ENCODE peak calls at places on chromosomes 16 and 17, in seven cellular contexts. E is cardiac fibroblast; A is H1; D is stomach; P is hepatocyte; T is left ventricle myocardium inferior; Z is Jurkat, Clone E6-1. C is an unnamed sample.

GRCh38 chr17:50661348-50661747 is 26.7 kb downstream of the ABCC3 start:
- DNase-seq in T (no peak), E (no peak), D (no peak), P (no peak), Z (no peak), A (no peak), C (no peak)

GRCh38 chr17:60630352-60630751 is 30.4 kb downstream of the PPM1D start:
- DNase-seq in P (no peak), Z (no peak), D (no peak), T (peak), A (no peak), E (peak), C (no peak)

GRCh38 chr16:58280146-58280845 is 14.5 kb downstream of the PRSS54 start:
- DNase-seq in E (no peak), A (no peak), Z (no peak), P (no peak), T (no peak), D (no peak), C (no peak)

GRCh38 chr17:29103341-29103740 is 60.4 kb downstream of the PIPOX start:
- DNase-seq in E (no peak), P (no peak), Z (no peak), A (no peak), D (no peak), T (no peak), C (no peak)

GRCh38 chr17:79981661-79982101 is 54.0 kb downstream of the TBC1D16 start:
- DNase-seq in P (no peak), Z (no peak), D (no peak), T (no peak), A (no peak), E (no peak), C (no peak)

GRCh38 chr17:64213995-64214507 is 49.0 kb downstream of the TEX2 start:
- DNase-seq in E (peak), T (no peak), A (no peak), D (no peak), P (no peak), Z (no peak), C (no peak)

GRCh38 chr17:67608691-67609090 is 109.0 kb upstream of the NOL11 start:
- DNase-seq in D (no peak), T (no peak), A (no peak), Z (no peak), P (no peak), E (peak), C (no peak)

GRCh38 chr16:81904320-81904719 is 107.0 kb downstream of the SDR42E1 start:
- DNase-seq in D (no peak), A (no peak), P (no peak), E (no peak), T (no peak), Z (no peak), C (no peak)

GRCh38 chr16:88750854-88751253 is 34.2 kb downstream of the PIEZO1 start:
- DNase-seq in D (no peak), P (no peak), A (no peak), Z (no peak), E (no peak), T (no peak), C (no peak)

GRCh38 chr17:39813631-39814030 is 50.5 kb downstream of the IKZF3 start:
- DNase-seq in D (no peak), P (no peak), A (no peak), T (no peak), Z (peak), E (no peak), C (no peak)

GRCh38 chr17:39209317-39210092 is 9.4 kb downstream of the RPL19 start:
- DNase-seq in Z (no peak), E (peak), A (no peak), D (peak), T (peak), P (peak), C (no peak)

GRCh38 chr17:59753522-59754467 is 46.3 kb downstream of the VMP1 start:
- DNase-seq in A (no peak), E (peak), D (no peak), T (no peak), Z (peak), P (peak), C (peak)

GRCh38 chr17:16917995-16918394 is 53.9 kb downstream of the TNFRSF13B start:
- DNase-seq in Z (no peak), D (peak), P (no peak), T (peak), A (no peak), E (no peak), C (no peak)

GRCh38 chr17:19508327-19508867 is 25.3 kb upstream of the SLC47A1 start:
- DNase-seq in Z (peak), P (peak), D (no peak), E (no peak), T (peak), A (no peak), C (no peak)

GRCh38 chr17:60522889-60523626 is 3.0 kb downstream of the APPBP2 start:
- DNase-seq in T (no peak), D (no peak), Z (no peak), A (no peak), E (no peak), P (no peak), C (no peak)

GRCh38 chr16:55369151-55369550 is 45.1 kb downstream of the IRX6 start:
- DNase-seq in T (no peak), E (no peak), D (no peak), Z (no peak), A (no peak), P (no peak), C (no peak)

GRCh38 chr17:63423251-63423950 is 22.7 kb downstream of the CYB561 start:
- DNase-seq in Z (no peak), T (no peak), A (no peak), E (no peak), P (no peak), D (no peak), C (no peak)

GRCh38 chr17:9768381-9768934 is 22.9 kb downstream of the DHRS7C start:
- DNase-seq in E (peak), D (no peak), Z (peak), T (no peak), A (no peak), P (peak), C (no peak)

GRCh38 chr17:9765302-9765701 is 26.1 kb downstream of the DHRS7C start:
- DNase-seq in T (no peak), P (no peak), E (no peak), A (no peak), D (no peak), Z (no peak), C (no peak)

GRCh38 chr17:9767432-9767991 is 23.9 kb downstream of the DHRS7C start:
- DNase-seq in Z (no peak), T (no peak), P (no peak), D (no peak), E (no peak), A (no peak), C (no peak)

GRCh38 chr17:9769036-9769695 is 22.2 kb downstream of the DHRS7C start:
- DNase-seq in D (no peak), Z (no peak), E (no peak), A (no peak), P (no peak), T (no peak), C (no peak)

GRCh38 chr17:9766970-9767369 is 24.4 kb downstream of the DHRS7C start:
- DNase-seq in D (no peak), T (no peak), A (no peak), Z (no peak), E (no peak), P (no peak), C (no peak)
- H3K4me3 ChIP-seq in D (no peak), T (no peak), A (no peak), Z (no peak), E (no peak), P (no peak), C (no peak)

DNA sequence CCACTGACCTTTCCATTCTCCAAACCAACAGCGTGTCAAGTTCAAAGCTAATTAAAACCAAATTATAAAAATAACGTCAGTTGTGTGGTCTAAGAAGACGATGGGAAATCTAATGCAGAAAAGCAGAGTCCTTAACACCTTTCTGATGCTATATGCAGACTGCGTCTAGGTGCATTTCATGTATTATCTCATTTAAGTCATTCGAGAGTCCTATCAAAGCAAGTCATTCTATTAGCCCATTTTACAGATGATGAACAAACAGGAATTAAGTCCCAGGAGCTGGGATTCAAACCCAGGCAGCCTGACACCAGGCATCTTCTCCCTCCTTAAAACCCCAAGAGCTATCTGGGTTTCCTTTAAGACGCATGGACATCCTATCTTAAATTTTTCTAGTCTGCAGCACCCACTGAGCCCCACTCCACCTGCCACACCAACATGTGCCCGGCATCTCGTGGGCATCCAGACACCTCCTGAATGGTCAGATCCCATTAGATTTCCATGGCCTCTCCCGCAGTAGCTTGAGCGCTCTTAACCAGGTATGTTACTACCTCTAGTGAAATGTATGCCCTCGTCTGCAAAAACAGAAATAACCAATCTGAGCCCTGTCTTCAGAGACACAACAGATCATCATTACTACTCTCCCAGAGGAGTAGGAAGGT is 115.1 kb downstream of the ZFHX3 start:
- DNase-seq in T (no peak), E (no peak), P (no peak), Z (no peak), D (no peak), A (no peak), C (no peak)
- H3K4me3 ChIP-seq in T (no peak), E (no peak), P (no peak), Z (no peak), D (no peak), A (no peak), C (no peak)

GRCh38 chr17:36640836-36641235 is 39.5 kb downstream of the MRM1 start:
- DNase-seq in E (no peak), D (no peak), T (no peak), Z (no peak), A (no peak), P (no peak), C (no peak)

GRCh38 chr17:36640346-36640745 is 39.0 kb downstream of the MRM1 start:
- DNase-seq in P (no peak), E (no peak), T (no peak), D (no peak), Z (no peak), A (no peak), C (no peak)

GRCh38 chr17:36643086-36643685 is 41.8 kb downstream of the MRM1 start:
- DNase-seq in E (no peak), Z (no peak), A (no peak), P (no peak), D (no peak), T (no peak), C (no peak)

GRCh38 chr17:36641877-36642845 is 40.8 kb downstream of the MRM1 start:
- DNase-seq in A (no peak), E (no peak), P (peak), D (no peak), Z (no peak), T (no peak), C (no peak)

DNA sequence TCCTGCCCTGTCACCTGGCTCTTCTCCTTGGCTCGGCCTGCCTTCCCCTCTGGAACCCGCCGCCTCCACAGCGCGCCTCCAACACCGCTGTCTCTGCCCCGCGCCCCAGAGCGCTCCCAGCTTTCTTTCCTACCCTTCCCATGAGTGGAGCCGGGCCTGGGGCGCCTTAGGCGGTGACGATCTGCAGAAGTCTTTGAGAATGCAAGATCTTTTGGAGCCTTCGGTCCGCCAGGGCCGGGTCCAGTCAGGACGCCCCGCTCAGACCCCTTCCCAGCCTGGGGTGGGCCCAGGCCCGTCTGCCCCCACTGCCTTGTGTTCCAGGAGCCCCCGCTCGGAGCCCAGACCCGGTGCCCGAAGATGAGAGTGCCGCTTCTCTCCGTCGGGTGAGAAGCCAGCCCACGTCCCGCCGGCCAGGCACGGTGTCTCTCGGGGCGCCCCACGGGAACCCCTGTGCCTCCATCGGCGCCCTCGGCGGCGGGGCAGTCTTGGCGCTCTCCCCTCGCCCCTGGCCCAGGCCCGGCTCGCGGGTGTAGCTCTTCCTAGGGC is 40.0 kb downstream of the MRM1 start:
- DNase-seq in E (no peak), A (no peak), T (no peak), P (no peak), Z (no peak), D (no peak), C (no peak)
- H3K4me3 ChIP-seq in E (peak), A (peak), T (peak), P (peak), Z (no peak), D (peak), C (peak)

GRCh38 chr16:14015017-14015416 is 56.1 kb upstream of the MRTFB start:
- DNase-seq in E (no peak), D (no peak), P (no peak), A (no peak), Z (no peak), T (no peak), C (no peak)
- H3K4me3 ChIP-seq in E (no peak), D (peak), P (no peak), A (no peak), Z (no peak), T (peak), C (no peak)